ENCODE peak calls at places on chromosomes 16 and 17, in eight cellular contexts. Y is central memory CD4-positive, alpha-beta T cell; G is T-helper 2 cell; E is NCI-H2029; Q is T-helper 1 cell; U is hepatocyte; Z is fibroblast of gingiva; I is naive thymus-derived CD4-positive, alpha-beta T cell. P is an unnamed sample.

GRCh38 chr16:26316683-26317464 is 625.1 kb downstream of the HS3ST4 start:
- DNase-seq in E (no peak), Y (no peak), I (no peak), Q (no peak), G (no peak), U (peak), Z (no peak), P (no peak)

GRCh38 chr17:71304498-71305158 is 816.2 kb upstream of the SOX9 start:
- DNase-seq in Z (no peak), I (no peak), Y (no peak), G (no peak), Q (no peak), E (no peak), U (no peak), P (no peak)

GRCh38 chr16:8712589-8713361 is 38.4 kb downstream of the ABAT start:
- DNase-seq in G (no peak), Y (no peak), Z (no peak), I (no peak), E (no peak), U (peak), Q (no peak), P (no peak)

GRCh38 chr16:56747486-56748045 is 17.6 kb downstream of the NUP93 start:
- DNase-seq in Z (no peak), I (no peak), Y (no peak), E (no peak), Q (no peak), U (no peak), G (no peak), P (no peak)

GRCh38 chr16:1537138-1537577 is 3.7 kb downstream of the TMEM204 start:
- DNase-seq in U (no peak), G (no peak), Q (no peak), Z (no peak), I (no peak), Y (no peak), E (no peak), P (no peak)

GRCh38 chr17:31695456-31696090 is 163.5 kb downstream of the COPRS start:
- DNase-seq in Z (peak), I (no peak), G (no peak), U (no peak), Q (no peak), Y (no peak), E (no peak), P (no peak)

GRCh38 chr17:81035389-81036127 is 607 bp downstream of the BAIAP2 start:
- DNase-seq in Z (no peak), U (no peak), G (no peak), Y (no peak), Q (no peak), I (peak), E (no peak), P (peak)

GRCh38 chr17:58329035-58329807 is 626 bp upstream of the TSPOAP1 start:
- DNase-seq in Z (no peak), I (peak), E (no peak), G (no peak), Q (peak), U (no peak), Y (peak), P (peak)

GRCh38 chr17:78132086-78132676 is 1.6 kb downstream of the TMC8 start:
- DNase-seq in G (no peak), U (peak), Y (peak), E (no peak), Q (peak), I (peak), Z (no peak), P (peak)

GRCh38 chr17:31444026-31444425 is 52.6 kb downstream of the RAB11FIP4 start:
- DNase-seq in Z (no peak), G (no peak), I (no peak), U (no peak), Y (no peak), E (no peak), Q (no peak), P (no peak)

GRCh38 chr17:60502145-60502544 is 23.9 kb downstream of the APPBP2 start:
- DNase-seq in Q (no peak), U (no peak), Z (no peak), G (no peak), I (no peak), Y (no peak), E (no peak), P (no peak)

GRCh38 chr17:9016941-9017552 is 4.3 kb upstream of the NTN1 start:
- DNase-seq in Z (no peak), Q (no peak), G (no peak), Y (no peak), E (no peak), U (peak), I (no peak), P (no peak)

GRCh38 chr16:81938331-81939163 is 72.7 kb downstream of the SDR42E1 start:
- DNase-seq in E (no peak), Y (no peak), G (no peak), U (no peak), Q (no peak), I (no peak), Z (no peak), P (no peak)

GRCh38 chr17:79646721-79647455 is 36.0 kb upstream of the RBFOX3 start:
- DNase-seq in Q (no peak), Y (no peak), Z (no peak), U (no peak), I (no peak), G (no peak), E (no peak), P (no peak)

GRCh38 chr16:3842994-3843393 is 37.5 kb downstream of the CREBBP start:
- DNase-seq in E (no peak), G (no peak), I (no peak), Z (peak), U (no peak), Q (no peak), Y (no peak), P (no peak)

GRCh38 chr16:23521037-23521743 is 10.9 kb upstream of the GGA2 start:
- DNase-seq in E (no peak), Z (no peak), I (no peak), Q (no peak), Y (no peak), G (no peak), U (no peak), P (no peak)

GRCh38 chr16:69906838-69907301 is 44.3 kb upstream of the CLEC18A start:
- DNase-seq in I (no peak), Z (peak), E (no peak), U (no peak), G (no peak), Q (no peak), Y (no peak), P (no peak)

GRCh38 chr16:74608944-74609343 is 2.0 kb upstream of the GLG1 start:
- DNase-seq in Q (peak), U (no peak), Y (peak), E (no peak), I (no peak), G (peak), Z (no peak), P (peak)

GRCh38 chr16:81668243-81669097 is 110.6 kb upstream of the PLCG2 start:
- DNase-seq in I (no peak), G (no peak), Y (no peak), E (no peak), Q (no peak), Z (no peak), U (no peak), P (no peak)

GRCh38 chr16:87552772-87553171 is 49.5 kb upstream of the JPH3 start:
- DNase-seq in Y (no peak), G (no peak), I (no peak), U (peak), E (no peak), Z (no peak), Q (no peak), P (no peak)

GRCh38 chr17:73939808-73940207 is 263.7 kb upstream of the RPL38 start:
- DNase-seq in Z (no peak), U (no peak), Y (no peak), I (no peak), G (no peak), E (no peak), Q (no peak), P (no peak)

GRCh38 chr17:75260679-75261335 is 599 bp downstream of the GGA3 start:
- DNase-seq in U (no peak), Y (no peak), Z (no peak), I (no peak), G (no peak), E (no peak), Q (no peak), P (no peak)

GRCh38 chr17:81239714-81240555 is 817 bp downstream of the NDUFAF8 start:
- DNase-seq in Z (no peak), E (no peak), I (peak), U (peak), Y (peak), Q (no peak), G (no peak), P (peak)

GRCh38 chr16:8853150-8853549 is 15.7 kb downstream of the CARHSP1 start:
- DNase-seq in U (no peak), E (no peak), Q (no peak), G (no peak), I (no peak), Z (no peak), Y (no peak), P (no peak)

GRCh38 chr16:80663078-80663477 is 122.3 kb downstream of the DYNLRB2 start:
- DNase-seq in Q (no peak), Y (no peak), E (no peak), U (no peak), I (no peak), Z (no peak), G (no peak), P (no peak)

GRCh38 chr17:78390241-78391050 is 12.0 kb downstream of the PGS1 start:
- DNase-seq in U (peak), Z (peak), I (no peak), Y (no peak), Q (no peak), E (no peak), G (no peak), P (no peak)

GRCh38 chr17:39064374-39064773 is 87.1 kb downstream of the PLXDC1 start:
- DNase-seq in U (no peak), I (no peak), Z (peak), E (no peak), Y (no peak), Q (no peak), G (no peak), P (no peak)

GRCh38 chr16:73054131-73054496 is 6.2 kb upstream of the ZFHX3 start:
- DNase-seq in G (no peak), Z (no peak), E (no peak), Y (no peak), Q (no peak), I (no peak), U (no peak), P (no peak)

GRCh38 chr17:7445011-7445927 is at the start of gene CHRNB1:
- DNase-seq in G (no peak), I (peak), Y (peak), Z (peak), Q (no peak), E (no peak), U (peak), P (peak)

GRCh38 chr16:83803811-83804210 is 4.0 kb upstream of the HSBP1 start:
- DNase-seq in Q (no peak), E (no peak), I (no peak), G (no peak), U (no peak), Z (no peak), Y (no peak), P (no peak)

GRCh38 chr16:20952144-20952797 is 51.7 kb downstream of the LYRM1 start:
- DNase-seq in Q (no peak), Z (no peak), I (no peak), U (no peak), G (no peak), E (no peak), Y (no peak), P (no peak)

GRCh38 chr17:57662644-57663308 is 82.3 kb downstream of the CCDC182 start:
- DNase-seq in Z (peak), G (peak), Y (peak), Q (no peak), I (no peak), U (peak), E (peak), P (peak)

GRCh38 chr16:11105038-11105903 is 150.7 kb downstream of the SOCS1 start:
- DNase-seq in U (peak), E (peak), I (no peak), Q (no peak), Y (peak), G (no peak), Z (peak), P (peak)

GRCh38 chr17:4708436-4708835 is 2.0 kb upstream of the ARRB2 start:
- DNase-seq in I (peak), E (no peak), U (no peak), G (no peak), Q (peak), Z (no peak), Y (peak), P (peak)

GRCh38 chr17:61323015-61323379 is 76.6 kb upstream of the TBX2 start:
- DNase-seq in U (no peak), Y (no peak), I (no peak), Z (no peak), Q (no peak), E (no peak), G (no peak), P (no peak)

GRCh38 chr16:11546522-11547485 is 39.9 kb downstream of the LITAF start:
- DNase-seq in I (no peak), Z (peak), G (no peak), U (no peak), Q (no peak), E (no peak), Y (no peak), P (no peak)

GRCh38 chr16:29775742-29776408 is 2.2 kb upstream of the ZG16 start:
- DNase-seq in G (no peak), Q (no peak), U (peak), E (no peak), Y (no peak), I (no peak), Z (no peak), P (no peak)

GRCh38 chr16:82248677-82249076 is 78.7 kb upstream of the MPHOSPH6 start:
- DNase-seq in Y (no peak), E (no peak), U (no peak), Z (no peak), G (no peak), I (no peak), Q (no peak), P (no peak)

P was measured in CD4-positive, alpha-beta memory T cell.